ENCODE peak calls at places on chromosomes 3 and 15, in five cellular contexts. One of them, this sample, is unnamed.

GRCh38 chr15:80061581-80061980 is 2.1 kb downstream of the ZFAND6 start:
- DNase-seq in uterus: no peak
- DNase-seq in HFF-Myc: no peak
- DNase-seq in upper lobe of right lung: no peak
- DNase-seq in endothelial cell of umbilical vein: no peak
- DNase-seq in this sample: no peak

GRCh38 chr3:122458992-122459391 is 43.1 kb upstream of the WDR5B start:
- DNase-seq in endothelial cell of umbilical vein: peak
- DNase-seq in HFF-Myc: peak
- DNase-seq in uterus: no peak
- DNase-seq in upper lobe of right lung: no peak
- DNase-seq in this sample: no peak

GRCh38 chr15:78072080-78072892 is 5.2 kb downstream of the TBC1D2B start:
- DNase-seq in upper lobe of right lung: no peak
- DNase-seq in uterus: peak
- DNase-seq in endothelial cell of umbilical vein: no peak
- DNase-seq in HFF-Myc: peak
- DNase-seq in this sample: no peak

GRCh38 chr15:76991741-76992645 is 2.9 kb upstream of the PSTPIP1 start:
- DNase-seq in uterus: no peak
- DNase-seq in HFF-Myc: no peak
- DNase-seq in upper lobe of right lung: peak
- DNase-seq in endothelial cell of umbilical vein: no peak
- DNase-seq in this sample: no peak

GRCh38 chr3:58670506-58671125 is 4.0 kb upstream of the FAM3D start:
- DNase-seq in HFF-Myc: no peak
- DNase-seq in endothelial cell of umbilical vein: no peak
- DNase-seq in uterus: no peak
- DNase-seq in upper lobe of right lung: no peak
- DNase-seq in this sample: no peak

GRCh38 chr15:96888764-96889163 is 558.3 kb downstream of the NR2F2 start:
- DNase-seq in upper lobe of right lung: no peak
- DNase-seq in uterus: peak
- DNase-seq in endothelial cell of umbilical vein: no peak
- DNase-seq in HFF-Myc: no peak
- DNase-seq in this sample: no peak

GRCh38 chr15:59562787-59563186 is 48.8 kb upstream of the GCNT3 start:
- DNase-seq in upper lobe of right lung: no peak
- DNase-seq in endothelial cell of umbilical vein: no peak
- DNase-seq in HFF-Myc: no peak
- DNase-seq in uterus: no peak
- DNase-seq in this sample: no peak

GRCh38 chr3:36380171-36381031 is at the start of gene STAC:
- DNase-seq in upper lobe of right lung: peak
- DNase-seq in endothelial cell of umbilical vein: no peak
- DNase-seq in uterus: no peak
- DNase-seq in HFF-Myc: no peak
- DNase-seq in this sample: no peak

GRCh38 chr3:11583638-11584046 is 60.1 kb downstream of the VGLL4 start:
- DNase-seq in endothelial cell of umbilical vein: no peak
- DNase-seq in upper lobe of right lung: no peak
- DNase-seq in HFF-Myc: no peak
- DNase-seq in uterus: no peak
- DNase-seq in this sample: no peak

GRCh38 chr3:5160926-5161858 is 26.3 kb upstream of the EDEM1 start:
- DNase-seq in HFF-Myc: no peak
- DNase-seq in uterus: no peak
- DNase-seq in endothelial cell of umbilical vein: no peak
- DNase-seq in upper lobe of right lung: no peak
- DNase-seq in this sample: no peak

DNA sequence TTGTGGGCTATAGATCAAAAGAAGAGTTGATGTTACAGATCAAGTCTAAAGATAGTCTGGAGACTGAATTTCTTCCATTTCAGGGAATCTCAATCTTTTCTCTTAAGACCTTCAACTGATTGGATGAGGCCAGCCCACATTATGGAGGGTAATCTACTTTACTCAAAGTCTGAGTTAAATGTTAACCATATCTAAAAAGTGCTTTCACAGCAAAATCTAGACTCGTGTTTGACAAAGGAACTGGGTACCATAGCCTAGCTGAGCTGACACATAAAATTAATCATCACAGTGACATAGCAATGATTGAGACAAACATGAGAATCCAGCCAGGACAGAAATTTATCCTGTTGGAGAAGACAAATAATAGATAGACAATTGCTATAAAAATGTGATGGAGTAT is 407.9 kb upstream of the GRM7 start:
- DNase-seq in upper lobe of right lung: no peak
- DNase-seq in HFF-Myc: no peak
- DNase-seq in uterus: no peak
- DNase-seq in endothelial cell of umbilical vein: no peak
- DNase-seq in this sample: no peak
- TF ChIP-seq CTCF in upper lobe of right lung: no peak
- TF ChIP-seq CTCF in HFF-Myc: no peak
- TF ChIP-seq CTCF in uterus: no peak
- TF ChIP-seq CTCF in endothelial cell of umbilical vein: no peak
- TF ChIP-seq CTCF in this sample: no peak

DNA sequence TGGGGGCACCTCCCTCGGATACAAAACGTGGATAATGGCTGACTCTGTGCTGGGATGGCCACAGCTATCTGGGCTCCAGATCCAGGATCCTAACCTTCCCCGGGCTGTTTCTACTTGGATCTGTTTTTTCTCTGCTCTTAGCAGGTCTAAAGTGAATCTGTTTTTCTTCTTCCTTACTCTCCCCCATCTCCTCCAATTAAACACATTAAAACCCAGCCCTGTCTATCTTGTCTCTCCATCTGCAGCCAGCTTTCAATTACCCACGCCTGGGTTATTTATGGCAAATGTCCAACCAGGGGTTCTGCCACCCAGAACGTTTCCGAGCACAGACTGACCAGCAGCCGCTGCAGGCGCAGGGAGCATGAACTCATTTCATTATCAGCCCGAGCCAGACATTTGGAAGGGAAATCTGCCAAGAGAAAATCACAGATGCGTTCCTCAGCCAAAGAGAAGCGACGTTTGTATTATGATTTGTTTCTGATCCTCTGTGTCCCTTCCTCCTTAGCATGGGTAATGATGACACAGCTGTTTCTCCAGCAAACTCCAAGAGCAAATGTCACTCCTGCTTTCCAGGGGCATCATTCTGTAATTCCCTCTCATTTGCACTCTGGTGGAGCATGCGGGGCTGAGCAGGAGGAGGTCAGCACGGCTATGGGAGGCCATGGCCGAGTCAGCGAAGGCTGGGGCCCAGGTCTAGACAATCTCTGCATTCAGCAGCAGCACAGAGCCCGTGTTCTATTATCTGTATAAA is 42.0 kb downstream of the UMPS start:
- DNase-seq in upper lobe of right lung: no peak
- DNase-seq in HFF-Myc: no peak
- DNase-seq in uterus: peak
- DNase-seq in endothelial cell of umbilical vein: peak
- DNase-seq in this sample: no peak
- H3K4me3 ChIP-seq in upper lobe of right lung: no peak
- H3K4me3 ChIP-seq in HFF-Myc: no peak
- H3K4me3 ChIP-seq in uterus: no peak
- H3K4me3 ChIP-seq in endothelial cell of umbilical vein: no peak
- H3K4me3 ChIP-seq in this sample: no peak

GRCh38 chr15:63502843-63503738 is 1.3 kb upstream of the USP3 start:
- DNase-seq in endothelial cell of umbilical vein: peak
- DNase-seq in uterus: peak
- DNase-seq in HFF-Myc: no peak
- DNase-seq in upper lobe of right lung: peak
- DNase-seq in this sample: peak
- TF ChIP-seq CTCF in endothelial cell of umbilical vein: no peak
- TF ChIP-seq CTCF in uterus: no peak
- TF ChIP-seq CTCF in HFF-Myc: no peak
- TF ChIP-seq CTCF in upper lobe of right lung: no peak
- TF ChIP-seq CTCF in this sample: no peak

DNA sequence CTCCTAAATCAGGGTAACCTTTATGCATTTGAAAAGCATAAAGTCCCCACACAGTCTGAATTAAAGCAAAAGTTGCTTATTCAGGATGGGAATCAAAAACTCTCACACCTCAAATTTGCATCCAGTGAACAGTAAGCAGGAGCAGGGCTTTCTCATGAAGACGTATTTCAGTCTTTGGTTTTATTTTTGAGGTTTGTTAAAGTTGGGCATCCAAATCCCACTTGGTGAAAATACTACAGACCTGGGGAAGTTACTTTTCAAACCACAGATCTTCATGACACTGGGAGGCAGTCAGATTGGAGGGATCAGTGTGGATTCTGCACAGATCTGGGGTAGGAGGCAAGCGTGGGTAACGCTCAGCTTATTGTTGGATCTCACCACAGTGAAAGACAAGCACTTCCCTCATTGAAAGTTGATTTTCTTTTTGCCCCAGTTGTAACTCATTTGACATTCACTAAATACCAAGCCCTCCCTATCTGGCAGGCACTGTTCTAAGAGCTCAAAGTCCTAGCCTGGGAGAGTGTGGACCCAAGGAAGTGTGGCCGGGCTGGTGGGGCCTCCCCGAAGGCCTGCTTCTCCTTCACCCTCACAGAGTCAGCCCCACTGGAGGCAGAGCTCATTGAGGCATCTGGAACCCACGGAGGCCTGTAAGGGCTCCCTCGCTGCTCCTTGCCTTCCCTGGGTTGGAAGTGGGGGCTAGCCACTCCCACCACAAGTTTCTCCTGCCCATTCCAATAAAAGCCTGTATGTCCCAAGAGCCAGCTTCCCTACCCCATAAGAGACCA is 783 bp upstream of the ISG20 start:
- DNase-seq in uterus: no peak
- DNase-seq in endothelial cell of umbilical vein: no peak
- DNase-seq in HFF-Myc: no peak
- DNase-seq in upper lobe of right lung: no peak
- DNase-seq in this sample: no peak
- H3K4me3 ChIP-seq in uterus: peak
- H3K4me3 ChIP-seq in endothelial cell of umbilical vein: no peak
- H3K4me3 ChIP-seq in HFF-Myc: peak
- H3K4me3 ChIP-seq in upper lobe of right lung: peak
- H3K4me3 ChIP-seq in this sample: peak

GRCh38 chr15:28098766-28099554 is at the start of gene OCA2:
- DNase-seq in uterus: no peak
- DNase-seq in HFF-Myc: peak
- DNase-seq in endothelial cell of umbilical vein: no peak
- DNase-seq in upper lobe of right lung: peak
- DNase-seq in this sample: no peak
- TF ChIP-seq CTCF in uterus: no peak
- TF ChIP-seq CTCF in HFF-Myc: peak
- TF ChIP-seq CTCF in endothelial cell of umbilical vein: no peak
- TF ChIP-seq CTCF in upper lobe of right lung: peak
- TF ChIP-seq CTCF in this sample: no peak

DNA sequence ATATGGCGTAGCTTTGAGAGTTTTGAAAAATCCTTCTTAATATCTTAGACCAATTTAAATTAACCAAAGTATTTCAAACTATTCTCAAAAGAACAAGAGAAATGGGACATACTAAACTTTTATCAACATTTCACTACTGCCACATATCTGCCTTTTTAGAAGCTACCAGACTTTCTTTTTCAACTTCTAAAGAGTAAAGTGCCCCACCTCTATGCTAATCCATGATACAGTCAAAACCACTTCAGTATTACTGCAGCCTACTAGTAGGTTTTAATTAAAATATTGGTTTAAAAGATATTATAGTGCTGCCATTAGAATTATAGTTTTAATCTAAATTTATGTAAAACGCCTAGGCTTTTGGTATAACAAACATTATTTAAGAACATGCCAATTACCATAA is 15.1 kb downstream of the HERC1 start:
- DNase-seq in upper lobe of right lung: no peak
- DNase-seq in uterus: no peak
- DNase-seq in endothelial cell of umbilical vein: no peak
- DNase-seq in HFF-Myc: no peak
- DNase-seq in this sample: no peak
- H3K4me3 ChIP-seq in upper lobe of right lung: no peak
- H3K4me3 ChIP-seq in uterus: no peak
- H3K4me3 ChIP-seq in endothelial cell of umbilical vein: no peak
- H3K4me3 ChIP-seq in HFF-Myc: no peak
- H3K4me3 ChIP-seq in this sample: no peak

DNA sequence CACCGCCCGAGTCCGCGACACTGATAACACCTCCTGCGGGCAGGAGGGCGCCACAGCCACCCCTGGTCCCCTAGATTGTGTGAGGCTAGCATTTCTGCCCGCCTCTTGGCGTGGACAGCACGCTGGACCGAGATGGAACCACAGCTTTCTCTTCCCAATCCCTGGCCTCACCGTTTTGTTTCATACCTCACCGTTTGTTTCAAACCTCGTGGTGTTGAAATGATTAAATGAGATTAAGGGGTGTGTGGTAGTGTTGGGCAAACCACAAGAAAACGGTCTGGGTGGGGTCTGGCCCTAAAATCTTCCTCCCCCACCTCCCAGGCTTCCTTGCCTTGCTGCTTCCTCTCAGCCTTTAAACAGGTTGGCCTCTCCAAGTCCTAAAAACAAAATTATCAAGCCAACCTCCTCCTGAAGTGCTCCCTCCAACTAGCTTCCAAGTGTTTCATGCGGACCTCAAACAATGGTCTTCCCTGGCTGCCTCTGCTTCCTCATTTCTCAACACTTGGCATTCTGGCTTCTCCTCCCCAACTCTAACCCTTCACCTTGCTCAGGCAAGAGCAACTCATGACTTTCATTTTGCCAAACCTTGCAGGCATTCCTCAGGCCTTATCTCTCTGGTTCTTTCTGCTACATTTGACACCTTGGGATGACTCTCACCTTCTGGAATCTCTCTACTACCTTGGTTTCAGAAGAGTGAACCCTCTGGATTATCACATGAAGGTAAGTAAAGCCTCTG is 1.4 kb upstream of the ATP13A3 start:
- DNase-seq in uterus: no peak
- DNase-seq in endothelial cell of umbilical vein: no peak
- DNase-seq in HFF-Myc: no peak
- DNase-seq in upper lobe of right lung: no peak
- DNase-seq in this sample: no peak
- TF ChIP-seq CTCF in uterus: no peak
- TF ChIP-seq CTCF in endothelial cell of umbilical vein: no peak
- TF ChIP-seq CTCF in HFF-Myc: no peak
- TF ChIP-seq CTCF in upper lobe of right lung: no peak
- TF ChIP-seq CTCF in this sample: no peak

This sample was measured in GM12864.